ENCODE peak calls at places on chromosome 9, in seven cellular contexts. Z is ovary, M is neural progenitor cell, A is right cardiac atrium, V is GM23248, R is stomach, B is colonic mucosa. E is an unnamed sample. For H3K4me1, the result is how much of the 10 kb centered on the place peaks cover.

GRCh38 chr9:19464764-19465570 is 56.2 kb downstream of the ACER2 start:
- DNase-seq in Z (peak), M (peak), A (peak), V (peak), R (peak), B (peak), E (peak)

GRCh38 chr9:108039491-108039890 is 549.9 kb upstream of the KLF4 start:
- DNase-seq in Z (no peak), M (no peak), A (no peak), V (peak), R (no peak), B (no peak), E (no peak)

GRCh38 chr9:134331186-134332025 is 5.2 kb downstream of the RXRA start:
- DNase-seq in Z (no peak), M (no peak), A (no peak), V (no peak), R (no peak), B (no peak), E (no peak)

GRCh38 chr9:5499889-5500398 is 10.4 kb upstream of the PDCD1LG2 start:
- DNase-seq in Z (no peak), M (no peak), A (peak), V (peak), R (no peak), B (peak), E (no peak)

GRCh38 chr9:981491-981898 is 5.0 kb downstream of the DMRT3 start:
- DNase-seq in Z (no peak), M (peak), A (no peak), V (no peak), R (no peak), B (no peak), E (no peak)

GRCh38 chr9:38096238-38096805 is 27.3 kb upstream of the SHB start:
- DNase-seq in Z (no peak), M (no peak), A (no peak), V (no peak), R (no peak), B (no peak), E (no peak)

GRCh38 chr9:129204840-129205239 is 26.8 kb upstream of the IER5L start:
- DNase-seq in Z (no peak), M (no peak), A (no peak), V (no peak), R (no peak), B (no peak), E (no peak)

GRCh38 chr9:81874926-81875325 is 53.3 kb upstream of the SPATA31D4 start:
- DNase-seq in Z (no peak), M (no peak), A (no peak), V (peak), R (no peak), B (peak), E (peak)

GRCh38 chr9:126721531-126722098 is 83.2 kb upstream of the ZBTB43 start:
- DNase-seq in Z (no peak), M (no peak), A (no peak), V (no peak), R (no peak), B (no peak), E (no peak)

GRCh38 chr9:138117836-138118235 is 240.3 kb downstream of the CACNA1B start:
- DNase-seq in Z (no peak), M (no peak), A (no peak), V (no peak), R (no peak), B (no peak), E (no peak)

GRCh38 chr9:25415723-25416122 is 262.5 kb downstream of the TUSC1 start:
- DNase-seq in Z (no peak), M (no peak), A (no peak), V (no peak), R (no peak), B (no peak), E (no peak)

GRCh38 chr9:105439428-105439827 is 8.4 kb upstream of the FSD1L start:
- DNase-seq in Z (no peak), M (no peak), A (no peak), V (peak), R (no peak), B (no peak), E (peak)

GRCh38 chr9:128118971-128119665 is 8.4 kb downstream of the PTGES2 start:
- DNase-seq in Z (peak), M (no peak), A (peak), V (no peak), R (peak), B (no peak), E (peak)

GRCh38 chr9:129225815-129226214 is 47.8 kb upstream of the IER5L start:
- DNase-seq in Z (peak), M (peak), A (peak), V (peak), R (peak), B (peak), E (peak)

GRCh38 chr9:27528278-27528885 is 1.2 kb downstream of the MOB3B start:
- DNase-seq in Z (peak), M (peak), A (peak), V (peak), R (peak), B (peak), E (peak)

GRCh38 chr9:107667700-107668099 is 178.1 kb upstream of the KLF4 start:
- DNase-seq in Z (no peak), M (no peak), A (peak), V (no peak), R (no peak), B (no peak), E (no peak)

GRCh38 chr9:11417782-11418181 is 805.0 kb upstream of the PTPRD start:
- DNase-seq in Z (no peak), M (no peak), A (no peak), V (no peak), R (no peak), B (no peak), E (no peak)

GRCh38 chr9:133405508-133406009 is 12.3 kb downstream of the REXO4 start:
- DNase-seq in Z (no peak), M (no peak), A (peak), V (peak), R (no peak), B (no peak), E (no peak)

GRCh38 chr9:137070201-137070905 is at the start of gene SAPCD2:
- DNase-seq in Z (peak), M (peak), A (peak), V (peak), R (peak), B (peak), E (peak)

GRCh38 chr9:14251146-14252071 is 62.5 kb downstream of the NFIB start:
- DNase-seq in Z (peak), M (peak), A (peak), V (peak), R (peak), B (peak), E (peak)

GRCh38 chr9:14238518-14238917 is 75.4 kb downstream of the NFIB start:
- DNase-seq in Z (no peak), M (peak), A (no peak), V (peak), R (no peak), B (no peak), E (no peak)

GRCh38 chr9:84699897-84700395 is 30.4 kb downstream of the NTRK2 start:
- DNase-seq in Z (no peak), M (no peak), A (no peak), V (no peak), R (no peak), B (no peak), E (no peak)

GRCh38 chr9:109454041-109454440 is 44.1 kb downstream of the PTPN3 start:
- DNase-seq in Z (no peak), M (no peak), A (no peak), V (no peak), R (no peak), B (no peak), E (no peak)
- H3K4me1 ChIP-seq in Z (under half), M (under half), A (under half), V (under half), R (under half), B (under half), E (under half)

GRCh38 chr9:98185021-98185567 is 7.3 kb downstream of the CORO2A start:
- DNase-seq in Z (no peak), M (no peak), A (no peak), V (no peak), R (no peak), B (no peak), E (no peak)
- H3K4me1 ChIP-seq in Z (under half), M (under half), A (under half), V (under half), R (under half), B (under half), E (under half)

GRCh38 chr9:89438194-89438593 is 59.7 kb downstream of the SEMA4D start:
- DNase-seq in Z (no peak), M (no peak), A (no peak), V (no peak), R (no peak), B (no peak), E (peak)
- H3K4me1 ChIP-seq in Z (under half), M (under half), A (under half), V (under half), R (half or more), B (under half), E (under half)

GRCh38 chr9:93134740-93135444 is 841 bp upstream of the NINJ1 start:
- DNase-seq in Z (peak), M (no peak), A (no peak), V (no peak), R (no peak), B (no peak), E (no peak)

GRCh38 chr9:93132946-93133640 is 958 bp downstream of the NINJ1 start:
- DNase-seq in Z (peak), M (peak), A (no peak), V (peak), R (no peak), B (peak), E (no peak)

GRCh38 chr9:93132287-93132927 is 1.6 kb downstream of the NINJ1 start:
- DNase-seq in Z (peak), M (no peak), A (peak), V (peak), R (peak), B (peak), E (peak)

GRCh38 chr9:93134018-93134739 is at the start of gene NINJ1:
- DNase-seq in Z (peak), M (peak), A (peak), V (peak), R (peak), B (peak), E (peak)

DNA sequence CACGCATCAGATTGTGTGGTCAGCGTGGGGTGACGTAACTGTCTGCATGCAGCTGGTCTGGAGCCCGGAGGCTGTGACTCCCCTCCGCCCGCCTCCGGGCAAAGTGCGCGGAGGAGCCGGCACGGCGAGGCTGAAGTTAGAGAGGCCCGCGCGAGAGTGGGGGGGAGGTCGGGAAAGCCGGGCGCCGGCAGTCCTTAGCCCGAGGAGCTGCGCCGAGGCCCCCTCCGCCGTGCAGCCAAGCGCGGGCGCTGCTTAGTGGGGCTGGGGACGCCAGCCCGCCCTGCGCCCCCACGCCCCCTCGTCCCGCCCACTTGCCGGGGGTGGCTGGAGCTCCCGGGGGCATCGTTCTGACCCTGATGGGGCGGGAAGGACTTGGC is 422 bp downstream of the NINJ1 start:
- DNase-seq in Z (peak), M (peak), A (peak), V (peak), R (peak), B (peak), E (peak)
- H3K4me1 ChIP-seq in Z (under half), M (under half), A (under half), V (under half), R (half or more), B (under half), E (half or more)